ENCODE peak calls at places on chromosomes 11 and 22, in seven cellular contexts. One of them, this sample, is unnamed.

GRCh38 chr11:47280860-47281259 is 10.9 kb downstream of the MADD start:
- DNase-seq in stimulated activated CD8-positive, alpha-beta memory T cell treated with anti-CD3 and anti-CD28 coated beads, Interleukin-4, amount 100 ng/mL, for 4 hours: no peak
- DNase-seq in fibroblast of the aortic adventitia: no peak
- DNase-seq in activated CD4-positive, CD25-positive, alpha-beta regulatory T cell treated with anti-CD3 and anti-CD28 coated beads, Interleukin-2, amount 50 U/mL, for 16 hours: no peak
- DNase-seq in CD4-positive, CD25-positive, alpha-beta regulatory T cell: no peak
- DNase-seq in brain microvascular endothelial cell: no peak
- DNase-seq in HT-29: no peak
- DNase-seq in this sample: no peak

GRCh38 chr11:70225629-70226582 is 22.8 kb downstream of the FADD start:
- DNase-seq in CD4-positive, CD25-positive, alpha-beta regulatory T cell: no peak
- DNase-seq in fibroblast of the aortic adventitia: peak; percentile 47
- DNase-seq in activated CD4-positive, CD25-positive, alpha-beta regulatory T cell treated with anti-CD3 and anti-CD28 coated beads, Interleukin-2, amount 50 U/mL, for 16 hours: no peak
- DNase-seq in HT-29: peak; percentile 91
- DNase-seq in stimulated activated CD8-positive, alpha-beta memory T cell treated with anti-CD3 and anti-CD28 coated beads, Interleukin-4, amount 100 ng/mL, for 4 hours: no peak
- DNase-seq in brain microvascular endothelial cell: no peak
- DNase-seq in this sample: no peak

GRCh38 chr22:37827056-37827455 is 3.9 kb downstream of the GALR3 start:
- DNase-seq in fibroblast of the aortic adventitia: peak; percentile 64
- DNase-seq in activated CD4-positive, CD25-positive, alpha-beta regulatory T cell treated with anti-CD3 and anti-CD28 coated beads, Interleukin-2, amount 50 U/mL, for 16 hours: no peak
- DNase-seq in CD4-positive, CD25-positive, alpha-beta regulatory T cell: no peak
- DNase-seq in stimulated activated CD8-positive, alpha-beta memory T cell treated with anti-CD3 and anti-CD28 coated beads, Interleukin-4, amount 100 ng/mL, for 4 hours: no peak
- DNase-seq in brain microvascular endothelial cell: no peak
- DNase-seq in HT-29: no peak
- DNase-seq in this sample: no peak

GRCh38 chr22:22714600-22715361 is 70.4 kb downstream of the GGTLC2 start:
- DNase-seq in stimulated activated CD8-positive, alpha-beta memory T cell treated with anti-CD3 and anti-CD28 coated beads, Interleukin-4, amount 100 ng/mL, for 4 hours: no peak
- DNase-seq in brain microvascular endothelial cell: no peak
- DNase-seq in CD4-positive, CD25-positive, alpha-beta regulatory T cell: no peak
- DNase-seq in HT-29: no peak
- DNase-seq in activated CD4-positive, CD25-positive, alpha-beta regulatory T cell treated with anti-CD3 and anti-CD28 coated beads, Interleukin-2, amount 50 U/mL, for 16 hours: no peak
- DNase-seq in fibroblast of the aortic adventitia: no peak
- DNase-seq in this sample: no peak

GRCh38 chr11:118621071-118621815 is 13.8 kb downstream of the PHLDB1 start:
- DNase-seq in activated CD4-positive, CD25-positive, alpha-beta regulatory T cell treated with anti-CD3 and anti-CD28 coated beads, Interleukin-2, amount 50 U/mL, for 16 hours: no peak
- DNase-seq in brain microvascular endothelial cell: peak; percentile 90
- DNase-seq in CD4-positive, CD25-positive, alpha-beta regulatory T cell: peak; percentile 25
- DNase-seq in stimulated activated CD8-positive, alpha-beta memory T cell treated with anti-CD3 and anti-CD28 coated beads, Interleukin-4, amount 100 ng/mL, for 4 hours: no peak
- DNase-seq in fibroblast of the aortic adventitia: peak; percentile 81
- DNase-seq in HT-29: peak; percentile 96
- DNase-seq in this sample: no peak

GRCh38 chr11:13117344-13117743 is 108.2 kb downstream of the RASSF10 start:
- DNase-seq in CD4-positive, CD25-positive, alpha-beta regulatory T cell: no peak
- DNase-seq in HT-29: peak; percentile 51
- DNase-seq in activated CD4-positive, CD25-positive, alpha-beta regulatory T cell treated with anti-CD3 and anti-CD28 coated beads, Interleukin-2, amount 50 U/mL, for 16 hours: no peak
- DNase-seq in brain microvascular endothelial cell: no peak
- DNase-seq in fibroblast of the aortic adventitia: no peak
- DNase-seq in stimulated activated CD8-positive, alpha-beta memory T cell treated with anti-CD3 and anti-CD28 coated beads, Interleukin-4, amount 100 ng/mL, for 4 hours: no peak
- DNase-seq in this sample: no peak

GRCh38 chr11:76096552-76096951 is 109.8 kb downstream of the WNT11 start:
- DNase-seq in fibroblast of the aortic adventitia: no peak
- DNase-seq in HT-29: no peak
- DNase-seq in activated CD4-positive, CD25-positive, alpha-beta regulatory T cell treated with anti-CD3 and anti-CD28 coated beads, Interleukin-2, amount 50 U/mL, for 16 hours: no peak
- DNase-seq in brain microvascular endothelial cell: no peak
- DNase-seq in stimulated activated CD8-positive, alpha-beta memory T cell treated with anti-CD3 and anti-CD28 coated beads, Interleukin-4, amount 100 ng/mL, for 4 hours: no peak
- DNase-seq in CD4-positive, CD25-positive, alpha-beta regulatory T cell: no peak
- DNase-seq in this sample: no peak

GRCh38 chr11:128565881-128566280 is 21.5 kb downstream of the ETS1 start:
- DNase-seq in HT-29: peak; percentile 56
- DNase-seq in fibroblast of the aortic adventitia: no peak
- DNase-seq in activated CD4-positive, CD25-positive, alpha-beta regulatory T cell treated with anti-CD3 and anti-CD28 coated beads, Interleukin-2, amount 50 U/mL, for 16 hours: no peak
- DNase-seq in brain microvascular endothelial cell: no peak
- DNase-seq in CD4-positive, CD25-positive, alpha-beta regulatory T cell: no peak
- DNase-seq in stimulated activated CD8-positive, alpha-beta memory T cell treated with anti-CD3 and anti-CD28 coated beads, Interleukin-4, amount 100 ng/mL, for 4 hours: no peak
- DNase-seq in this sample: no peak